ENCODE peak calls at places on chromosomes 12 and 14, in five cellular contexts. P is IMR-90; L is CD4-positive, alpha-beta T cell; A is neuronal stem cell; M is left ventricle myocardium inferior. D is an unnamed sample.

GRCh38 chr14:57244103-57244502 is 24.6 kb downstream of the EXOC5 start:
- DNase-seq in L (no peak), M (no peak), P (no peak), A (no peak), D (no peak)

GRCh38 chr12:52792185-52793029 is 3.5 kb downstream of the KRT3 start:
- DNase-seq in M (no peak), A (no peak), P (no peak), L (no peak), D (no peak)

GRCh38 chr14:102726191-102726949 is 50.9 kb upstream of the TRAF3 start:
- DNase-seq in L (no peak), P (no peak), A (no peak), M (no peak), D (no peak)

GRCh38 chr12:49784756-49785409 is 43.3 kb downstream of the NCKAP5L start:
- DNase-seq in L (no peak), M (no peak), A (no peak), P (peak; percentile 67), D (no peak)

GRCh38 chr12:114995891-114996290 is 311.9 kb upstream of the TBX3 start:
- DNase-seq in M (no peak), P (peak; percentile 73), L (no peak), A (no peak), D (no peak)

GRCh38 chr14:92397140-92397815 is 74.3 kb downstream of the SLC24A4 start:
- DNase-seq in A (no peak), L (no peak), M (no peak), P (peak; percentile 62), D (no peak)

GRCh38 chr14:69814397-69814796 is 17.4 kb upstream of the SLC10A1 start:
- DNase-seq in M (no peak), L (no peak), P (no peak), A (no peak), D (no peak)

GRCh38 chr12:27733052-27733656 is 22.5 kb downstream of the MRPS35 start:
- DNase-seq in P (peak; percentile 52), M (no peak), A (no peak), L (peak; percentile 25), D (peak; percentile 37)

GRCh38 chr12:26340649-26341048 is 145.3 kb downstream of the SSPN start:
- DNase-seq in M (no peak), P (no peak), L (no peak), A (no peak), D (no peak)

GRCh38 chr12:132520421-132521199 is 30.7 kb downstream of the FBRSL1 start:
- DNase-seq in P (no peak), A (no peak), M (no peak), L (no peak), D (no peak)

GRCh38 chr12:123141615-123142517 is 9.0 kb downstream of the PITPNM2 start:
- DNase-seq in A (no peak), P (peak; percentile 84), L (no peak), M (peak; percentile 51), D (no peak)

GRCh38 chr12:130431176-130431575 is 93.5 kb downstream of the PIWIL1 start:
- DNase-seq in M (no peak), L (no peak), P (no peak), A (no peak), D (no peak)

GRCh38 chr14:75428230-75429104 is 645 bp downstream of the JDP2 start:
- DNase-seq in P (no peak), L (no peak), M (peak; percentile 63), A (no peak), D (no peak)

GRCh38 chr14:39628087-39628486 is 195.9 kb upstream of the FBXO33 start:
- DNase-seq in A (no peak), L (no peak), M (no peak), P (no peak), D (no peak)

GRCh38 chr12:96422192-96422591 is 22.0 kb upstream of the CDK17 start:
- DNase-seq in P (peak; percentile 85), L (no peak), M (no peak), A (no peak), D (no peak)

GRCh38 chr12:131095826-131096680 is 142.3 kb downstream of the ADGRD1 start:
- DNase-seq in M (no peak), L (no peak), A (no peak), P (no peak), D (no peak)

GRCh38 chr14:30214456-30215090 is 286.9 kb upstream of the PRKD1 start:
- DNase-seq in P (peak; percentile 85), L (no peak), M (no peak), A (peak; percentile 48), D (no peak)

GRCh38 chr12:3089588-3089987 is 12.4 kb downstream of the TSPAN9 start:
- DNase-seq in P (no peak), L (no peak), M (no peak), A (no peak), D (no peak)

GRCh38 chr14:101882141-101882935 is 82.0 kb upstream of the DYNC1H1 start:
- DNase-seq in L (no peak), M (no peak), A (no peak), P (no peak), D (no peak)

GRCh38 chr12:16913832-16914490 is 308.0 kb upstream of the LMO3 start:
- DNase-seq in M (no peak), A (no peak), L (no peak), P (no peak), D (no peak)

GRCh38 chr12:121005346-121005815 is 10.9 kb downstream of the C12orf43 start:
- DNase-seq in A (peak; percentile 42), M (no peak), L (peak; percentile 29), P (peak; percentile 23), D (peak; percentile 33)

GRCh38 chr14:36818212-36818611 is 156.6 kb downstream of the PAX9 start:
- DNase-seq in A (no peak), M (no peak), P (no peak), L (no peak), D (no peak)

GRCh38 chr12:132400011-132400641 is 70.7 kb upstream of the GALNT9 start:
- DNase-seq in L (no peak), M (peak; percentile 7), P (no peak), A (no peak), D (no peak)

GRCh38 chr14:101224356-101225115 is 321.0 kb upstream of the RTL1 start:
- DNase-seq in M (no peak), L (no peak), P (no peak), A (no peak), D (no peak)

GRCh38 chr12:124703852-124704251 is 136.4 kb upstream of the NCOR2 start:
- DNase-seq in P (no peak), A (no peak), L (no peak), M (no peak), D (no peak)

GRCh38 chr14:55121628-55122440 is 7.2 kb upstream of the LGALS3 start:
- DNase-seq in A (no peak), P (no peak), L (no peak), M (no peak), D (no peak)
- H3K27ac ChIP-seq in A (no peak overlapping the region), P (no peak overlapping the region), L (no peak overlapping the region), M (peak overlapping the region; percentile 95), D (no peak overlapping the region)

GRCh38 chr12:116138380-116138779 is 139.1 kb downstream of the MED13L start:
- DNase-seq in P (no peak), M (no peak), L (no peak), A (no peak), D (no peak)
- H3K27ac ChIP-seq in P (no peak overlapping the region), M (no peak overlapping the region), L (no peak overlapping the region), A (no peak overlapping the region), D (no peak overlapping the region)

DNA sequence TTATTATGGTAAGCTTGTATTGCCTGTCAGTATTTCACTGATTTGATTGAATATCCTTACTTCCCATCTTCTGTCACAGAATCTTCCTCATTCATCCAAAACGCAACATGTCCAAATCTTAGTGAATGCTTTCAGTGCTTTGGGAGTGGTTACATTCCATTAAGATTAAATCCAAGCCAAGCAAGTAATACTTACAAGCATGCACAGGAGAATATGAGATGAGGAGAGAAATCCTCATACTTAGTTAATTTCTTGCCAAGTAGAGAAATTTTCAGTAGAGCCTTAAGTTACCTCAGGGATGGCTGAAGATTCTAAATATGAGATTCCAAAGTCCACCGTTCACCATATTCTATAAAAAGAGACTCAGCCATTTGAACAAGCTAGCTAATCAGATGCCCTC is 316.0 kb downstream of the RAD51B start:
- DNase-seq in M (no peak), L (no peak), A (no peak), P (peak; percentile 43), D (no peak)
- H3K27ac ChIP-seq in M (no peak overlapping the region), L (no peak overlapping the region), A (no peak overlapping the region), P (no peak overlapping the region), D (no peak overlapping the region)

GRCh38 chr14:96160030-96160912 is 44.4 kb upstream of the BDKRB2 start:
- DNase-seq in P (no peak), L (no peak), A (no peak), M (no peak), D (no peak)

GRCh38 chr14:96162741-96163140 is 41.9 kb upstream of the BDKRB2 start:
- DNase-seq in M (no peak), L (no peak), A (no peak), P (peak; percentile 75), D (no peak)

GRCh38 chr14:96164861-96165490 is 39.7 kb upstream of the BDKRB2 start:
- DNase-seq in M (no peak), P (peak; percentile 58), L (no peak), A (no peak), D (no peak)

GRCh38 chr14:96160913-96161310 is 43.7 kb upstream of the BDKRB2 start:
- DNase-seq in L (no peak), M (no peak), A (no peak), P (no peak), D (no peak)

GRCh38 chr14:96162265-96162664 is 42.4 kb upstream of the BDKRB2 start:
- DNase-seq in L (no peak), A (no peak), P (peak; percentile 56), M (no peak), D (no peak)
- H3K27ac ChIP-seq in L (no peak overlapping the region), A (no peak overlapping the region), P (peak overlapping the region; percentile 17), M (no peak overlapping the region), D (no peak overlapping the region)

GRCh38 chr14:85528080-85528881 is 1.7 kb upstream of the FLRT2 start:
- DNase-seq in P (peak; percentile 90), A (peak; percentile 51), M (no peak), L (no peak), D (no peak)
- H3K27ac ChIP-seq in P (peak overlapping the region; percentile 81), A (no peak overlapping the region), M (peak overlapping the region; percentile 69), L (no peak overlapping the region), D (no peak overlapping the region)

DNA sequence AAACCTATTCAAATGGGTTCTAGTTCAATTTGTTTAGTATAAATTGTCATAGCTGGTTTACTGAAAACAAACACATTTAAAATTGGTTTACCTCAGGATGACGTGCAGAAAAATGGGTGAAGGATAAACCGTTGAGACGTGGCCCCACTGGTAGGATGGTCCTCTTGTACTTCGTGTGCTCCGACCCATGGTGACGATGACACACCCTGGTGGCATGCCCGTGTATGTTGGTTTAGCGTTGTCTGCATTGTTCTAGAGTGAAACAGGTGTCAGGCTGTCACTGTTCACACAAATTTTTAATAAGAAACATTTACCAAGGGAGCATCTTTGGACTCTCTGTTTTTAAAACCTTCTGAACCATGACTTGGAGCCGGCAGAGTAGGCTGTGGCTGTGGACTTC is 8.3 kb downstream of the CALM1 start:
- DNase-seq in L (no peak), M (no peak), A (no peak), P (no peak), D (no peak)
- H3K27ac ChIP-seq in L (no peak overlapping the region), M (no peak overlapping the region), A (no peak overlapping the region), P (no peak overlapping the region), D (no peak overlapping the region)

GRCh38 chr12:65943388-65944137 is 119.3 kb downstream of the HMGA2 start:
- DNase-seq in P (no peak), A (no peak), L (no peak), M (no peak), D (no peak)
- H3K27ac ChIP-seq in P (peak overlapping the region; percentile 14), A (no peak overlapping the region), L (no peak overlapping the region), M (no peak overlapping the region), D (no peak overlapping the region)

GRCh38 chr12:80936642-80937390 is 918 bp downstream of the LIN7A start:
- DNase-seq in L (no peak), M (peak; percentile 49), P (peak; percentile 42), A (peak; percentile 48), D (no peak)
- H3K27ac ChIP-seq in L (no peak overlapping the region), M (peak overlapping the region; percentile 96), P (peak overlapping the region; percentile 74), A (no peak overlapping the region), D (no peak overlapping the region)